ENCODE peak calls at places on chromosomes 6 and 20, in nine cellular contexts. One of them, this sample, is unnamed.

GRCh38 chr6:137625808-137626207 is 131.6 kb upstream of the OLIG3 start:
- DNase-seq in H1: no peak
- DNase-seq in heart right ventricle: no peak
- DNase-seq in stomach: no peak
- DNase-seq in SK-N-SH: peak; percentile 13
- DNase-seq in sigmoid colon: no peak
- DNase-seq in fibroblast of lung: no peak
- DNase-seq in PC-9: no peak
- DNase-seq in pancreas: no peak
- DNase-seq in this sample: no peak

GRCh38 chr20:34705383-34706021 is 1.4 kb downstream of the TP53INP2 start:
- DNase-seq in sigmoid colon: no peak
- DNase-seq in stomach: peak; percentile 59
- DNase-seq in heart right ventricle: peak; percentile 60
- DNase-seq in SK-N-SH: no peak
- DNase-seq in H1: no peak
- DNase-seq in pancreas: no peak
- DNase-seq in PC-9: peak; percentile 75
- DNase-seq in fibroblast of lung: peak; percentile 21
- DNase-seq in this sample: peak; percentile 52

GRCh38 chr6:6657820-6658217 is 69.3 kb downstream of the LY86 start:
- DNase-seq in H1: no peak
- DNase-seq in pancreas: no peak
- DNase-seq in fibroblast of lung: no peak
- DNase-seq in SK-N-SH: no peak
- DNase-seq in PC-9: no peak
- DNase-seq in stomach: no peak
- DNase-seq in sigmoid colon: no peak
- DNase-seq in heart right ventricle: no peak
- DNase-seq in this sample: no peak

GRCh38 chr6:28485482-28485881 is 30.1 kb downstream of the GPX6 start:
- DNase-seq in heart right ventricle: no peak
- DNase-seq in sigmoid colon: no peak
- DNase-seq in stomach: no peak
- DNase-seq in H1: no peak
- DNase-seq in PC-9: no peak
- DNase-seq in SK-N-SH: no peak
- DNase-seq in pancreas: no peak
- DNase-seq in fibroblast of lung: no peak
- DNase-seq in this sample: no peak

GRCh38 chr20:47205577-47206123 is 150.8 kb downstream of the ZMYND8 start:
- DNase-seq in pancreas: no peak
- DNase-seq in SK-N-SH: peak; percentile 78
- DNase-seq in PC-9: peak; percentile 67
- DNase-seq in H1: peak; percentile 71
- DNase-seq in sigmoid colon: peak; percentile 70
- DNase-seq in fibroblast of lung: peak; percentile 83
- DNase-seq in heart right ventricle: peak; percentile 38
- DNase-seq in stomach: peak; percentile 63
- DNase-seq in this sample: peak; percentile 70

GRCh38 chr6:89985744-89986493 is 91.7 kb downstream of the GJA10 start:
- DNase-seq in H1: no peak
- DNase-seq in fibroblast of lung: peak; percentile 96
- DNase-seq in stomach: no peak
- DNase-seq in sigmoid colon: no peak
- DNase-seq in heart right ventricle: peak; percentile 19
- DNase-seq in SK-N-SH: peak; percentile 45
- DNase-seq in PC-9: no peak
- DNase-seq in pancreas: no peak
- DNase-seq in this sample: peak; percentile 34

GRCh38 chr6:31634131-31634530 is 13.6 kb downstream of the PRRC2A start:
- DNase-seq in heart right ventricle: no peak
- DNase-seq in SK-N-SH: no peak
- DNase-seq in H1: no peak
- DNase-seq in stomach: no peak
- DNase-seq in PC-9: no peak
- DNase-seq in fibroblast of lung: no peak
- DNase-seq in pancreas: no peak
- DNase-seq in sigmoid colon: no peak
- DNase-seq in this sample: no peak

GRCh38 chr20:58718121-58718563 is 25.5 kb downstream of the NPEPL1 start:
- DNase-seq in PC-9: no peak
- DNase-seq in pancreas: no peak
- DNase-seq in fibroblast of lung: no peak
- DNase-seq in sigmoid colon: peak; percentile 27
- DNase-seq in SK-N-SH: peak; percentile 10
- DNase-seq in stomach: no peak
- DNase-seq in heart right ventricle: no peak
- DNase-seq in H1: peak; percentile 36
- DNase-seq in this sample: no peak

GRCh38 chr20:62163986-62164762 is 18.7 kb upstream of the MTG2 start:
- DNase-seq in fibroblast of lung: no peak
- DNase-seq in SK-N-SH: no peak
- DNase-seq in heart right ventricle: no peak
- DNase-seq in H1: no peak
- DNase-seq in pancreas: no peak
- DNase-seq in PC-9: no peak
- DNase-seq in stomach: no peak
- DNase-seq in sigmoid colon: no peak
- DNase-seq in this sample: no peak

GRCh38 chr6:5499644-5500306 is 238.5 kb downstream of the FARS2 start:
- DNase-seq in PC-9: no peak
- DNase-seq in H1: no peak
- DNase-seq in sigmoid colon: no peak
- DNase-seq in pancreas: no peak
- DNase-seq in stomach: no peak
- DNase-seq in fibroblast of lung: peak; percentile 58
- DNase-seq in heart right ventricle: no peak
- DNase-seq in SK-N-SH: no peak
- DNase-seq in this sample: no peak

GRCh38 chr6:108175592-108176279 is 9.9 kb downstream of the NR2E1 start:
- DNase-seq in pancreas: peak; percentile 52
- DNase-seq in SK-N-SH: peak; percentile 43
- DNase-seq in sigmoid colon: no peak
- DNase-seq in fibroblast of lung: no peak
- DNase-seq in stomach: no peak
- DNase-seq in PC-9: peak; percentile 27
- DNase-seq in heart right ventricle: no peak
- DNase-seq in H1: peak; percentile 82
- DNase-seq in this sample: peak; percentile 23

GRCh38 chr6:52362443-52363221 is 681 bp downstream of the PAQR8 start:
- DNase-seq in fibroblast of lung: no peak
- DNase-seq in pancreas: peak; percentile 22
- DNase-seq in stomach: peak; percentile 37
- DNase-seq in heart right ventricle: peak; percentile 25
- DNase-seq in PC-9: peak; percentile 5
- DNase-seq in sigmoid colon: peak; percentile 65
- DNase-seq in H1: peak; percentile 79
- DNase-seq in SK-N-SH: peak; percentile 72
- DNase-seq in this sample: peak; percentile 55

GRCh38 chr6:15205321-15205720 is 40.5 kb upstream of the JARID2 start:
- DNase-seq in PC-9: no peak
- DNase-seq in sigmoid colon: no peak
- DNase-seq in fibroblast of lung: no peak
- DNase-seq in H1: no peak
- DNase-seq in stomach: no peak
- DNase-seq in pancreas: no peak
- DNase-seq in heart right ventricle: no peak
- DNase-seq in SK-N-SH: no peak
- DNase-seq in this sample: no peak

GRCh38 chr6:77466055-77467028 is 3.1 kb upstream of the HTR1B start:
- DNase-seq in SK-N-SH: peak; percentile 54
- DNase-seq in H1: peak; percentile 72
- DNase-seq in sigmoid colon: no peak
- DNase-seq in heart right ventricle: no peak
- DNase-seq in pancreas: peak; percentile 61
- DNase-seq in fibroblast of lung: peak; percentile 68
- DNase-seq in PC-9: peak; percentile 36
- DNase-seq in stomach: peak; percentile 61
- DNase-seq in this sample: peak; percentile 32

GRCh38 chr6:12886961-12887775 is 170.6 kb downstream of the PHACTR1 start:
- DNase-seq in sigmoid colon: no peak
- DNase-seq in SK-N-SH: no peak
- DNase-seq in stomach: no peak
- DNase-seq in heart right ventricle: no peak
- DNase-seq in pancreas: no peak
- DNase-seq in fibroblast of lung: no peak
- DNase-seq in H1: peak; percentile 55
- DNase-seq in PC-9: no peak
- DNase-seq in this sample: no peak

GRCh38 chr20:31560900-31561598 is 44.0 kb upstream of the ID1 start:
- DNase-seq in SK-N-SH: no peak
- DNase-seq in pancreas: no peak
- DNase-seq in H1: no peak
- DNase-seq in sigmoid colon: no peak
- DNase-seq in stomach: peak; percentile 47
- DNase-seq in PC-9: peak; percentile 85
- DNase-seq in fibroblast of lung: peak; percentile 95
- DNase-seq in heart right ventricle: no peak
- DNase-seq in this sample: no peak

GRCh38 chr20:8315639-8316573 is 183.8 kb downstream of the PLCB1 start:
- DNase-seq in fibroblast of lung: no peak
- DNase-seq in stomach: no peak
- DNase-seq in SK-N-SH: no peak
- DNase-seq in heart right ventricle: no peak
- DNase-seq in pancreas: peak; percentile 27
- DNase-seq in PC-9: no peak
- DNase-seq in sigmoid colon: no peak
- DNase-seq in H1: no peak
- DNase-seq in this sample: no peak

GRCh38 chr6:3367630-3368029 is 89.2 kb downstream of the SLC22A23 start:
- DNase-seq in PC-9: no peak
- DNase-seq in pancreas: no peak
- DNase-seq in stomach: no peak
- DNase-seq in fibroblast of lung: no peak
- DNase-seq in H1: no peak
- DNase-seq in heart right ventricle: no peak
- DNase-seq in SK-N-SH: no peak
- DNase-seq in sigmoid colon: no peak
- DNase-seq in this sample: no peak

GRCh38 chr20:63114006-63114692 is 101.8 kb downstream of the YTHDF1 start:
- DNase-seq in PC-9: no peak
- DNase-seq in fibroblast of lung: no peak
- DNase-seq in pancreas: no peak
- DNase-seq in H1: no peak
- DNase-seq in stomach: no peak
- DNase-seq in sigmoid colon: no peak
- DNase-seq in SK-N-SH: no peak
- DNase-seq in heart right ventricle: no peak
- DNase-seq in this sample: no peak

GRCh38 chr20:2692886-2693285 is 306 bp downstream of the EBF4 start:
- DNase-seq in pancreas: no peak
- DNase-seq in H1: no peak
- DNase-seq in sigmoid colon: peak; percentile 54
- DNase-seq in PC-9: no peak
- DNase-seq in stomach: peak; percentile 25
- DNase-seq in fibroblast of lung: no peak
- DNase-seq in SK-N-SH: no peak
- DNase-seq in heart right ventricle: no peak
- DNase-seq in this sample: no peak
- H3K27ac ChIP-seq in pancreas: no peak overlapping the region
- H3K27ac ChIP-seq in H1: no peak overlapping the region
- H3K27ac ChIP-seq in sigmoid colon: peak overlapping the region; percentile 94
- H3K27ac ChIP-seq in PC-9: no peak overlapping the region
- H3K27ac ChIP-seq in stomach: peak overlapping the region; percentile 94
- H3K27ac ChIP-seq in fibroblast of lung: no peak overlapping the region
- H3K27ac ChIP-seq in SK-N-SH: peak overlapping the region; percentile 22
- H3K27ac ChIP-seq in heart right ventricle: no peak overlapping the region
- H3K27ac ChIP-seq in this sample: no peak overlapping the region

GRCh38 chr20:37904845-37905244 is 1.9 kb downstream of the VSTM2L start:
- DNase-seq in SK-N-SH: no peak
- DNase-seq in PC-9: no peak
- DNase-seq in fibroblast of lung: no peak
- DNase-seq in stomach: no peak
- DNase-seq in heart right ventricle: no peak
- DNase-seq in pancreas: no peak
- DNase-seq in sigmoid colon: no peak
- DNase-seq in H1: no peak
- DNase-seq in this sample: no peak
- H3K4me3 ChIP-seq in SK-N-SH: no peak overlapping the region
- H3K4me3 ChIP-seq in PC-9: no peak overlapping the region
- H3K4me3 ChIP-seq in fibroblast of lung: no peak overlapping the region
- H3K4me3 ChIP-seq in stomach: no peak overlapping the region
- H3K4me3 ChIP-seq in heart right ventricle: no peak overlapping the region
- H3K4me3 ChIP-seq in pancreas: no peak overlapping the region
- H3K4me3 ChIP-seq in sigmoid colon: no peak overlapping the region
- H3K4me3 ChIP-seq in H1: no peak overlapping the region
- H3K4me3 ChIP-seq in this sample: no peak overlapping the region

GRCh38 chr6:159169193-159169555 is at the start of gene FNDC1:
- DNase-seq in heart right ventricle: no peak
- DNase-seq in sigmoid colon: no peak
- DNase-seq in SK-N-SH: peak; percentile 90
- DNase-seq in fibroblast of lung: no peak
- DNase-seq in PC-9: peak; percentile 6
- DNase-seq in pancreas: no peak
- DNase-seq in H1: peak; percentile 88
- DNase-seq in stomach: no peak
- DNase-seq in this sample: peak; percentile 52
- H3K27me3 ChIP-seq in heart right ventricle: peaks cover 72% of the 10 kb centered on the region
- H3K27me3 ChIP-seq in sigmoid colon: peaks cover 32% of the 10 kb centered on the region
- H3K27me3 ChIP-seq in SK-N-SH: peaks cover 67% of the 10 kb centered on the region
- H3K27me3 ChIP-seq in fibroblast of lung: peaks cover 24% of the 10 kb centered on the region
- H3K27me3 ChIP-seq in PC-9: peaks cover 70% of the 10 kb centered on the region
- H3K27me3 ChIP-seq in pancreas: peaks cover 29% of the 10 kb centered on the region
- H3K27me3 ChIP-seq in H1: peaks cover 33% of the 10 kb centered on the region
- H3K27me3 ChIP-seq in stomach: peaks cover 56% of the 10 kb centered on the region
- H3K27me3 ChIP-seq in this sample: peaks cover 46% of the 10 kb centered on the region

DNA sequence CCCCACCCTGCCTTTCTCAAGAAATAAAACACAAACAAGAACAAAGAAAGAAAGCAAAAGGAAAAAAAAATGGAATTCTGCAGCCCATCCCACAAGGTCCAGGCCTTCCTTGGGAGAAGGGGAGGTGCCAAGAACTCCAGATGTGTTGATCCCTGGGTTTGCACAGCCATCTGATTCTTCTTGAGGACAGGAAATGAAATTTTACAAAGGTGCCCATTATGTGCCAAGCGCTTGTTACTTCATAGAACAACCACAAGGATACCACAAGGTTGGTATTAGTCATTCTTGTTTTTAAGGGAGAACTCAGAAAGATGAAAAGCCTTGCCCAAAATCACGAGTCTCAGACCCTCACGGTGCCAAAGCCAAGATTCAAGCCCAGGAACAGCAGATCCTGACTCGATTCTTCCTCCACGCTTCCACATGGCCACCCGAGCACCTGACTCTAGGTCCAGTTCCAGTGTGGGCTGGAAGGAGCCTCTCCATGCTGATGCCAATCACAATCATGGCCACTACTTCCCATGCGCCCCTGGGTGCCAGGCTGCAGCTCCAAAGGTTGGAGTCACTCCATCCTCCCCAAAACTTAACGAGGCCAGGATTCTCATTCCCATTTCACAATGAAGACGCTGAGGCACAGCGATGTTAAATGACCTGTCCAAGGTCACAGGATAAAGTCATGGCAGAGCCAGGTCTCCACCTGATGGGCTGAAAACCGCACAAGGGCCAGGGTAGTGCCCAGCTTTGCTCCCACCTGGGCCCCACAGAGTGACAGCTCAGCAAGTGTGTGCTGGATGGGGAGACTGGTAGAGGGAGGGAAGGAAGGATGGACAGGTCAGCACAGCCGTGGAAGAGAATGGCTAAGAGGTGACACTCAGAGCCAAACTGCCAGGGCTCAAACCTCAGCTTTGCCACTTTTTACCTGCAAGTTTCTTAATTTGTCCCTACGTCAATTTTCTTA is 66.7 kb upstream of the TOP1 start:
- DNase-seq in H1: no peak
- DNase-seq in stomach: peak; percentile 9
- DNase-seq in PC-9: no peak
- DNase-seq in sigmoid colon: peak; percentile 46
- DNase-seq in SK-N-SH: no peak
- DNase-seq in pancreas: no peak
- DNase-seq in fibroblast of lung: peak; percentile 26
- DNase-seq in heart right ventricle: no peak
- DNase-seq in this sample: no peak
- H3K27ac ChIP-seq in H1: no peak overlapping the region
- H3K27ac ChIP-seq in stomach: no peak overlapping the region
- H3K27ac ChIP-seq in PC-9: no peak overlapping the region
- H3K27ac ChIP-seq in sigmoid colon: no peak overlapping the region
- H3K27ac ChIP-seq in SK-N-SH: no peak overlapping the region
- H3K27ac ChIP-seq in pancreas: no peak overlapping the region
- H3K27ac ChIP-seq in fibroblast of lung: no peak overlapping the region
- H3K27ac ChIP-seq in heart right ventricle: no peak overlapping the region
- H3K27ac ChIP-seq in this sample: no peak overlapping the region

This sample was measured in WERI-Rb-1.